ENCODE peak calls at places on chromosomes 11 and 22, in seven cellular contexts. N is ovary, L is tibial artery, C is neural progenitor cell, K is K562, S is HepG2, T is mucosa of descending colon. M is an unnamed sample. For H3K4me1, the result is how much of the 10 kb centered on the place peaks cover.

GRCh38 chr11:109612481-109612880 is 190.5 kb downstream of the C11orf87 start:
- DNase-seq in N (no peak), L (no peak), C (no peak), K (no peak), S (no peak), T (no peak), M (no peak)

GRCh38 chr11:9607511-9607899 is 34.0 kb downstream of the WEE1 start:
- DNase-seq in N (no peak), L (no peak), C (peak), K (no peak), S (peak), T (no peak), M (no peak)

GRCh38 chr11:65420506-65421203 is 1.9 kb upstream of the NEAT1 start:
- DNase-seq in N (peak), L (no peak), C (no peak), K (no peak), S (no peak), T (no peak), M (no peak)

GRCh38 chr11:23252426-23252825 is 392.2 kb upstream of the CCDC179 start:
- DNase-seq in N (no peak), L (no peak), C (no peak), K (no peak), S (no peak), T (no peak), M (no peak)

GRCh38 chr11:72812604-72812967 is 1.6 kb upstream of the ATG16L2 start:
- DNase-seq in N (no peak), L (no peak), C (no peak), K (no peak), S (no peak), T (no peak), M (no peak)

GRCh38 chr11:115760528-115760837 is 256.3 kb upstream of the CADM1 start:
- DNase-seq in N (no peak), L (no peak), C (peak), K (no peak), S (no peak), T (no peak), M (no peak)

GRCh38 chr22:29877620-29878019 is 5.4 kb upstream of the MTMR3 start:
- DNase-seq in N (no peak), L (no peak), C (no peak), K (no peak), S (no peak), T (no peak), M (no peak)

GRCh38 chr11:72818971-72819370 is 4.8 kb downstream of the ATG16L2 start:
- DNase-seq in N (no peak), L (no peak), C (no peak), K (no peak), S (no peak), T (no peak), M (no peak)

GRCh38 chr11:90288207-90288821 is 65.5 kb upstream of the CHORDC1 start:
- DNase-seq in N (no peak), L (no peak), C (peak), K (peak), S (peak), T (no peak), M (no peak)

GRCh38 chr11:762421-763072 is 14.7 kb downstream of the GATD1 start:
- DNase-seq in N (no peak), L (no peak), C (no peak), K (no peak), S (no peak), T (peak), M (no peak)

GRCh38 chr11:123560001-123560400 is 94.4 kb downstream of the SCN3B start:
- DNase-seq in N (peak), L (peak), C (peak), K (no peak), S (no peak), T (no peak), M (peak)

GRCh38 chr11:128695539-128696221 is 1.8 kb downstream of the FLI1 start:
- DNase-seq in N (no peak), L (peak), C (no peak), K (no peak), S (no peak), T (peak), M (no peak)

GRCh38 chr11:11411401-11411985 is 58.4 kb upstream of the CSNK2A3 start:
- DNase-seq in N (no peak), L (no peak), C (no peak), K (no peak), S (no peak), T (no peak), M (no peak)

GRCh38 chr11:78390809-78391208 is 26.8 kb downstream of the GAB2 start:
- DNase-seq in N (no peak), L (no peak), C (no peak), K (no peak), S (no peak), T (no peak), M (no peak)

GRCh38 chr22:35275580-35275979 is 18.3 kb downstream of the HMGXB4 start:
- DNase-seq in N (no peak), L (no peak), C (no peak), K (no peak), S (no peak), T (no peak), M (no peak)

GRCh38 chr11:30356388-30356787 is 33.5 kb downstream of the ARL14EP start:
- DNase-seq in N (no peak), L (no peak), C (no peak), K (no peak), S (no peak), T (no peak), M (no peak)

GRCh38 chr11:105226062-105226461 is 86.5 kb upstream of the CARD18 start:
- DNase-seq in N (no peak), L (no peak), C (no peak), K (no peak), S (no peak), T (no peak), M (no peak)

GRCh38 chr11:92480519-92480918 is 255.9 kb downstream of the FAT3 start:
- DNase-seq in N (no peak), L (no peak), C (no peak), K (no peak), S (no peak), T (no peak), M (no peak)

GRCh38 chr11:81658722-81659121 is 1074.9 kb downstream of the FAM181B start:
- DNase-seq in N (no peak), L (no peak), C (peak), K (no peak), S (peak), T (no peak), M (no peak)

GRCh38 chr22:41987276-41987675 is 11.3 kb upstream of the WBP2NL start:
- DNase-seq in N (no peak), L (no peak), C (no peak), K (no peak), S (no peak), T (no peak), M (no peak)

GRCh38 chr11:83070878-83071640 is 638 bp downstream of the RAB30 start:
- DNase-seq in N (peak), L (peak), C (peak), K (no peak), S (no peak), T (peak), M (peak)

GRCh38 chr22:42664976-42665831 is 16.0 kb upstream of the CYB5R3 start:
- DNase-seq in N (no peak), L (no peak), C (no peak), K (no peak), S (no peak), T (no peak), M (no peak)

GRCh38 chr11:83970061-83970671 is 684.0 kb upstream of the CCDC90B start:
- DNase-seq in N (no peak), L (no peak), C (no peak), K (no peak), S (no peak), T (no peak), M (no peak)

GRCh38 chr11:116123739-116124138 is 619.5 kb upstream of the CADM1 start:
- DNase-seq in N (no peak), L (no peak), C (no peak), K (no peak), S (no peak), T (no peak), M (no peak)

GRCh38 chr11:9074338-9075029 is 16.9 kb downstream of the SCUBE2 start:
- DNase-seq in N (no peak), L (no peak), C (no peak), K (no peak), S (no peak), T (no peak), M (no peak)

GRCh38 chr11:66914505-66914904 is 43.7 kb downstream of the PC start:
- DNase-seq in N (no peak), L (no peak), C (no peak), K (no peak), S (no peak), T (no peak), M (no peak)

GRCh38 chr11:74634537-74634936 is 42.2 kb downstream of the POLD3 start:
- DNase-seq in N (no peak), L (no peak), C (no peak), K (peak), S (peak), T (no peak), M (no peak)

GRCh38 chr11:65854871-65855837 is 2.8 kb downstream of the CFL1 start:
- DNase-seq in N (peak), L (no peak), C (no peak), K (no peak), S (no peak), T (no peak), M (no peak)

DNA sequence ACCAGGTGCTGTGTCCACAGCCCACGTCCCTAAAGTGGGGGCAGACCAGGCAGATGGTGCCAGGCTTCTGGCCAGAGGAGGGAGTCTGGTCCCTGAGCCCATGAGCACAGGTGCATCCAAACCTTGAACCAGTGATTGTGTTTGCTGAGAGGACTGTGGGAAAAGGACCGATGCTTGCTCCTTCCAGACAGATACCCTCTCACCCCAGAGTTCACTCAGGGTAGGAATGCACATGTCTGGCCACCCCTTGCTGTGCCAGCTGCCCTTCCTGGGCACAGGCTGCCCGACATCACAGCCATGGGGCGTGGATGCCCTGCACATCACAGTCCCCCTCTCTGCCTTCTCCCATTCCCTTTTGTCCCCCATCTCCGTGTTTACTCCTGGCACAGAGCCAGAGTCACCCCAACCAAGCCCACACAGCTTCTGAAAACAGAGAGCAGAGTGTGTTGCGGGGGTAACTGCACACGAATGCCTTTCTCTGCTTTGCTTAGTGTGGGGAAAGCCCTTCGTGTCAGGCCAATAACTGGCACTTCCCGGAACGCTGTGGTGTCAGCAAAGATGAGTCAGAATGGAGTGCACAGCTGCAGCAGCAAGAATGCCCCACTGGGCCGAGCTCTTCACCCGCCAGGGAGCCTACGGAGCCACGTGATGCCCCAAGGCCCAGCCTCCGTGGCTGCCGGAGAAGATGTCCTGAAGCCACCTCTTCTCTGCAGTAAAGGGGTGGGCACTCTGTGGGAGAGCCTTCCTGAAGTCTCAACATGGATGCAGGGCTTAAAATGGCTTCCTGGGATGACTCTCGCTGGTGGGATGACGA is 7.6 kb downstream of the CARS1 start:
- DNase-seq in N (peak), L (peak), C (no peak), K (no peak), S (no peak), T (peak), M (peak)
- TF ChIP-seq CTCF in N (no peak), L (peak), C (no peak), K (no peak), S (no peak), T (no peak), M (peak)

DNA sequence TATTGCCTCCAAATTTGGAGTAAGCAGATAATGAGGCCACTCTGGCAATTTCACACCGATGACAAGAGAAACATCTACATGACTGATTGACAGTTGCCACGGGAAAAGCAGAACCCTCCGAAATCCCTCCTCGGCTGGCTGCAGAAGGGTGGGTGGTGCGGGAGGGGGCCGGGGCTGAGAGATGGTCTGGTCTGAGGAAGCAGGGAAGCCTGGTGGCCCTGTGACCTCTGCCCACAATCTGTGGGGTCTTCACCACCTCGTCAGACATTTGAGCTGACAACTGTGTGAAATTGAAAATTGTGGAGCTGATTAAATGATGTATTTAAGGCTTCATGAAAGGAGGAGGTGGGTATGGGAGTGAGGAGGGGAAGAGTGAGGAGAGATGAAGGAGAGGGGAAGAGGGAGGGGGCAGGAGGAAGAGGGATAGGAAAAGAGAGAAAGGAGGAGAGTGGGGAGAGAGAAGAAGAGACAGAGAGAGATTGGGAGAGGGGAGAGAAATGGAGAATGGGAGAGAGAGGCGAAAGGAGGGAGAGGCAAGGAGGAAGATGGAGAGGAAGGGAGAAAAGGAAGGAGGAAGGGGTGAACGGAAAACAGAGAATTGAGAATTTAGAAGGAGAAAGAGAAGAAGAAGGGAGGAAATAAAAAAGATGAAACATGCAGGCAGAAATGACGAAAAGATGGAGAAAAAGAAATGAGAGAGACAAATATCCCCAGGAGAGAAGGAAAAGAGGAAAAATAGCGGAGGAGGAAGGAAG is 503.0 kb downstream of the MN1 start:
- DNase-seq in N (no peak), L (no peak), C (no peak), K (no peak), S (no peak), T (no peak), M (no peak)
- H3K4me1 ChIP-seq in N (under half), L (under half), C (under half), K (under half), S (under half), T (under half), M (under half)

GRCh38 chr11:127648604-127649003 is 648.0 kb upstream of the KIRREL3 start:
- DNase-seq in N (no peak), L (no peak), C (no peak), K (no peak), S (no peak), T (no peak), M (no peak)
- H3K4me3 ChIP-seq in N (no peak), L (no peak), C (no peak), K (no peak), S (no peak), T (no peak), M (no peak)

GRCh38 chr22:23533328-23533762 is 46.7 kb downstream of the IGLL1 start:
- DNase-seq in N (peak), L (peak), C (peak), K (peak), S (peak), T (no peak), M (no peak)
- TF ChIP-seq CTCF in N (peak), L (no peak), C (peak), K (peak), S (peak), T (no peak), M (peak)

DNA sequence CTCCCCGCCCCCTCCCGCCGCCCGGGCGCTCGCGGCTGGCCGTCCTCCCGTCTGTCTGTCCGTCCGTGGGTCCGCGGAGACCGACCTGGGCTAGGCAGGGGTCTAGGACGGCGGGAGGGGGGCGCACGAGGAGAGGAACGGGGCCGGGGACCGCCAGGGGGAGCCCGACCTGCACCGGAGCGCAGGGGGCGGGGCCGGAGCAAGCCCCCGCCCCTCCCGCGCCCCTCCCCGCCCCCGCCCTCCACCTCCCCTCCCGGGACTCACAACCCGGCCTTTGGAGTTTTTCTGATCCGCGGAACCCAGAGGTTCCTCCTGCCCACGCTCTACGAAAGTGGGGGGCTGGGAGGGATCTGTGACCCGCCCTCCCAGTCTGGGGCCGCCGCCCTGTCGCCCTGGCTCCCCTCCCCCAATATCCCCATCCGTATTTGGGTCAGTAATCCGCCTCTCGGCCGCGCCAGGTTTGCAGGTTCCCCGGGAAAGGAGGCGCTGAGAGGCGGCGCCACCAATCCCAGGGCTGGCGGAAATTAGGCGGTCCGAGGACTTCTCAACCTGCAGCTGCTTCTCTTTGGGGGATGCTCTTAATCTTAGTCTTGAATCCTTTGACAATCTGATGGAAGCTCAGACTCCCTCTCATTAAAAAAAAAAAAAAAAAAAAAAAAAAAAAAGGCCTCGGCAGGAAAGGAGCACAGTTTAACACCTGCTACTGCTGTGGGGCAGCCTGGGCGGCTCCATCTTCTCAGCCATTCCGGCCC is 922 bp upstream of the KCNJ11 start:
- DNase-seq in N (peak), L (peak), C (peak), K (peak), S (peak), T (peak), M (peak)
- H3K4me1 ChIP-seq in N (under half), L (under half), C (under half), K (under half), S (under half), T (under half), M (under half)

DNA sequence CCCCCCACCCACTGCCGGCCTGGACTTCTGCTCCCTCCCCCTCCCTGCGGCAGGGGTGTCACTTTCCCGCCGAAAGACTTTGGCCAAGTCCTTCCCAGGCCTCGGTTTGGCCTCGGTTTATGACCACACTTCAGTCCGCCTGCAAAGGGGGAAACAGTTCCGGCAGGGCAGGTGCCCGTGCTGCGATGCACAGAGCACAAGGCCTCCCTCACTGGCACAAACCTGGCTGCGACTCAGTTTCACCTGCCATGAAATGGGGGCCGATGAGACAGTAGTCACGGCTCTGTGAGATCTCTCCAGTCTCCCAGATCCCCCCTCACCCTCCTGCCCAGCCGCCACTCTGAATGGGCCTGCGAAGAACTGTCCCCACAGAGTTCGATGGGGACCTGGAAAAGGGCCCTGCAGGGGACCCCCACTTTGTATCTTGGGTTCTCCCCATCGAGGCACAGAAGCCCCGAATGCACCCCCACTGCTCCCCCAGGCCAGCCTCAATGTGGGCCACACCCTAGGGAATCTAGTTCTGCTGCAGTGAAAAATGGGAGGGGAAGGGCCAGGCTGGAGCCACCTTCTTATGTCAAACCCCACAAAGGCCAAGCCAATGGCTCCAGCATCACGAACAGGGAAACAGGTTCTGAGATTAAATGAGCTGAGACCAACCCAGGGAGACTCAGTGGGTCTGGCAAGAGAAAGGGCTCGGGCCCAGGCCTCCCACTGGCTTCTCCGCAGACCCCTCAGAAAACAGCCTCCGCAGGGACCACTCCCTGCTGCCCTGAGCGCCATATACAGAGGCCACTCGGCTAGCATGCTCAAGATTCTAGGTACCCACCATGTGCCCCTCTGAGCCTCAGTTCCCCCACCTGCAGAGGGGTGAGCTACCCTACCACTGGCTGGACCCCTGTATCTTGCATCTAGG is 29.0 kb downstream of the ARVCF start:
- DNase-seq in N (no peak), L (no peak), C (no peak), K (peak), S (no peak), T (peak), M (no peak)
- H3K4me3 ChIP-seq in N (no peak), L (peak), C (no peak), K (peak), S (no peak), T (no peak), M (peak)

GRCh38 chr22:37731804-37732471 is 35.1 kb downstream of the TRIOBP start:
- DNase-seq in N (no peak), L (no peak), C (no peak), K (peak), S (peak), T (peak), M (no peak)
- TF ChIP-seq CTCF in N (no peak), L (no peak), C (no peak), K (peak), S (peak), T (no peak), M (no peak)

DNA sequence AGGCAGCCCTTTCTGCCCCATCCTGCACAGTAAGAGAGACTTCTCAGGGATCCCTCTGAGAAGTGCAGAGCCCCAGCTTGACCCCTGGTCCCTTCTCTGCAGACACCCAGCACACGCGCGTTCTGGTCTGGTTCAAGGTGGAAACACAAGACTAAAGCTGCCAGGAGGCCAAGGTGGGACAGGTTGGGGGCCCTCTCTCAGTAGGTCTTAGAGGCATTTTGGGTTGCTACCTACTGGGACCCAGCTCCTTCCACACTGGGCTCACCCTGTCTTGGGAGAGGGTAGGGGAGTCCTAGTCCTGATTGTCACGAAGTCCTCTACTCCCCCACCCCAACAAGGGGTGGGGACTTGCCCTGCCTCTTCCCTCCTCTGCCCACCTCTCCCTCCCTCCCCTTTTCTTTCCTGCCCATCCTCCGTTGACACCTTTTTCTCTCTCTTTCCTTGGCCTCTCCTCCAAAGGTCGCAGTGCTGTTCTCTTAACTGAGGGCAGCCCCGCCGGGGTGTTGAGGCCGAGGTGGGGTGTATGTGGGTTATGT is 763 bp upstream of the SOX10 start:
- DNase-seq in N (no peak), L (no peak), C (no peak), K (no peak), S (no peak), T (no peak), M (no peak)
- H3K4me1 ChIP-seq in N (under half), L (under half), C (under half), K (under half), S (under half), T (under half), M (under half)